ENCODE peak calls at places on chromosome 11, in six cellular contexts. Q is activated CD8-positive, alpha-beta memory T cell treated with anti-CD3 and anti-CD28 coated beads, Interleukin-2, amount 50 U/mL, for 48 hours; N is ovary; Y is foreskin fibroblast; Z is GM04503; K is posterior cingulate gyrus. W is an unnamed sample.

GRCh38 chr11:15113381-15113780 is 1.3 kb upstream of the INSC start:
- DNase-seq in N (no peak), Q (no peak), Z (no peak), Y (no peak), K (no peak), W (no peak)

GRCh38 chr11:65448418-65449196 is 26.0 kb downstream of the NEAT1 start:
- DNase-seq in Q (peak), N (peak), Z (peak), K (no peak), Y (peak), W (no peak)

GRCh38 chr11:46364791-46365190 is 16.7 kb upstream of the MDK start:
- DNase-seq in Y (no peak), Q (no peak), K (no peak), Z (no peak), N (no peak), W (no peak)

GRCh38 chr11:86509579-86509978 is 134.9 kb downstream of the CCDC81 start:
- DNase-seq in Q (no peak), K (no peak), N (no peak), Z (no peak), Y (no peak), W (no peak)

GRCh38 chr11:28951191-28951590 is 843.0 kb downstream of the METTL15 start:
- DNase-seq in Z (no peak), Q (no peak), Y (no peak), N (no peak), K (no peak), W (no peak)

GRCh38 chr11:3970101-3970500 is 114.6 kb downstream of the STIM1 start:
- DNase-seq in K (no peak), N (no peak), Q (no peak), Z (no peak), Y (no peak), W (no peak)

GRCh38 chr11:64447717-64448598 is 89.0 kb downstream of the RPS6KA4 start:
- DNase-seq in Y (peak), K (peak), Z (peak), N (peak), Q (no peak), W (no peak)

GRCh38 chr11:17939542-17939941 is 73.3 kb downstream of the SERGEF start:
- DNase-seq in Y (no peak), Z (no peak), Q (no peak), K (no peak), N (no peak), W (no peak)

GRCh38 chr11:44032304-44033085 is 15.3 kb upstream of the ACCSL start:
- DNase-seq in Z (no peak), K (peak), Q (no peak), Y (peak), N (peak), W (peak)

GRCh38 chr11:94546886-94547285 is 3.2 kb downstream of the FUT4 start:
- DNase-seq in K (no peak), Q (no peak), Z (no peak), Y (peak), N (no peak), W (no peak)

GRCh38 chr11:11982975-11983374 is 25.5 kb downstream of the DKK3 start:
- DNase-seq in Q (peak), Y (peak), K (no peak), Z (peak), N (no peak), W (no peak)

GRCh38 chr11:129204439-129204838 is 12.3 kb upstream of the ARHGAP32 start:
- DNase-seq in Q (no peak), N (no peak), K (no peak), Z (no peak), Y (no peak), W (no peak)

W was measured in non-pigmented ciliary epithelial cell.